ENCODE peak calls at places on chromosome 2, in five cellular contexts. A is endothelial cell, S is osteoblast, J is A549, B is kidney. Z is an unnamed sample.

GRCh38 chr2:58289029-58289428 is 47.9 kb upstream of the FANCL start:
- DNase-seq in S (peak; percentile 4), A (no peak), J (peak; percentile 12), B (no peak), Z (no peak)

GRCh38 chr2:213091765-213092164 is 59.6 kb downstream of the IKZF2 start:
- DNase-seq in B (no peak), S (no peak), A (no peak), J (no peak), Z (no peak)

GRCh38 chr2:108428286-108429009 is 20.6 kb upstream of the GCC2 start:
- DNase-seq in J (no peak), S (peak; percentile 46), A (no peak), B (no peak), Z (no peak)

GRCh38 chr2:19818039-19818438 is 83.7 kb downstream of the TTC32 start:
- DNase-seq in B (no peak), A (no peak), S (no peak), J (no peak), Z (no peak)

GRCh38 chr2:151289972-151290335 is 486 bp upstream of the NMI start:
- DNase-seq in S (no peak), A (no peak), B (no peak), J (peak; percentile 42), Z (peak; percentile 53)

GRCh38 chr2:46275995-46276394 is 21.2 kb upstream of the EPAS1 start:
- DNase-seq in A (no peak), J (no peak), S (no peak), B (peak; percentile 92), Z (no peak)

GRCh38 chr2:69911985-69912563 is 2.8 kb upstream of the MXD1 start:
- DNase-seq in B (no peak), J (peak; percentile 67), S (no peak), A (no peak), Z (no peak)

GRCh38 chr2:68920481-68921170 is 32.1 kb downstream of the GKN2 start:
- DNase-seq in B (no peak), A (no peak), S (peak; percentile 11), J (no peak), Z (no peak)

GRCh38 chr2:237818066-237818473 is 19.5 kb downstream of the RBM44 start:
- DNase-seq in J (no peak), A (no peak), B (no peak), S (no peak), Z (no peak)

GRCh38 chr2:235666240-235666781 is 172.5 kb downstream of the AGAP1 start:
- DNase-seq in B (no peak), S (peak; percentile 85), J (peak; percentile 86), A (peak; percentile 52), Z (no peak)

GRCh38 chr2:201084863-201085262 is 13.1 kb downstream of the NDUFB3 start:
- DNase-seq in J (no peak), S (no peak), B (no peak), A (no peak), Z (no peak)

GRCh38 chr2:84970266-84970955 is 550 bp upstream of the KCMF1 start:
- DNase-seq in A (peak; percentile 65), J (peak; percentile 70), B (peak; percentile 91), S (peak; percentile 95), Z (peak; percentile 50)

GRCh38 chr2:187826023-187826422 is 271.8 kb upstream of the TFPI start:
- DNase-seq in S (no peak), B (no peak), A (no peak), J (no peak), Z (no peak)

GRCh38 chr2:170525566-170525900 is 189.6 kb upstream of the SP5 start:
- DNase-seq in S (peak; percentile 91), B (peak; percentile 77), A (no peak), J (peak; percentile 60), Z (no peak)

GRCh38 chr2:60839126-60839813 is 42.1 kb upstream of the REL start:
- DNase-seq in A (no peak), J (no peak), S (no peak), B (no peak), Z (no peak)
- TF ChIP-seq CTCF in A (no peak), J (no peak), S (no peak), B (no peak), Z (no peak)

GRCh38 chr2:23624378-23624777 is 239.4 kb downstream of the KLHL29 start:
- DNase-seq in A (no peak), J (peak; percentile 50), S (peak; percentile 63), B (peak; percentile 9), Z (no peak)
- TF ChIP-seq CTCF in A (peak; percentile 68), J (peak; percentile 34), S (peak; percentile 32), B (no peak), Z (peak; percentile 69)

DNA sequence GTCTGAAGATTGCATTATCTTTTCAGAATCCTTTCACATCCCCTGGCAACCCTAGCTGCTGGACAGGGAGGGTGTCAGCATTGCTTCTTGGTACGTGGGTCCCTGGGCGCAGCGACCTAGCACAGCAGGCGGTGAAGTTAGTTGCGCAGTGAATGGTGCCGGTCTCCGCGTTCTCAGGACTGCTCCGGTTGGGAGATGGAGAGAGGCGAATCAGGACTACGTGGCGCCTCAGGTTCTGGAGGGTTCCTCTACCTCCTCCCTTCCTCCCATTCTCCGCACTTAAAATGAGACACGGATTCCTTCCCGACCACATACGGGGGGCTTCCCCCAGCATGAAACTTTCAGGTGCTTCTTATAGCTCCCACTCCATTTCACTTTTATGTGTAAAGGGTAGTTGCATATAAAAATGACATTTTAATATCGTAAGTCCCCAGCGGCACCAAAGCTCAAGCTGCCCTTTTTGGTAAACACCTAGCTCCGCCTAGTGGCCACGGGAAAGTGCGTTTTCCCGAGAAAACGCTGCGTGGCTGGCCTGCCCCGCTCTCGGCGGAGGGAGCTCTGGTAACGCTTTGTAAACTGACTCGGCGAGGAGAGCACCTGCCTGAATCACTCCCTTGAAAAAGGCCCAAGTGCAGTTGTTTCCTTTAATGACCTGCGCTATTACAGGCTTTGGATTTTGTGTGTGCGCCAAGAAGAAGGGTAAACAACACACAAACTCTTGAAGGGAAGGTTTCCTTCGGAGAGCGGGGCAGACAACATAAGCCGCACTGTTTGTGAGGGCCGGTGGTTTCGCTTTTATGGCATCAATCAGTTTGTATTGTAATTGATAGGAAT is 32.9 kb upstream of the INHBB start:
- DNase-seq in S (peak; percentile 92), J (peak; percentile 78), B (peak; percentile 88), A (peak; percentile 78), Z (no peak)
- TF ChIP-seq CTCF in S (peak; percentile 93), J (peak; percentile 99), B (peak; percentile 95), A (peak; percentile 77), Z (peak; percentile 94)

GRCh38 chr2:105241443-105241842 is at the start of gene GPR45:
- DNase-seq in S (no peak), B (no peak), J (no peak), A (no peak), Z (no peak)

GRCh38 chr2:105239924-105240323 is 1.6 kb upstream of the GPR45 start:
- DNase-seq in S (peak; percentile 97), B (no peak), J (peak; percentile 25), A (no peak), Z (no peak)

GRCh38 chr2:105244443-105244842 is 2.9 kb downstream of the GPR45 start:
- DNase-seq in J (no peak), A (no peak), B (no peak), S (no peak), Z (no peak)

GRCh38 chr2:105242286-105242993 is 897 bp downstream of the GPR45 start:
- DNase-seq in A (no peak), J (no peak), B (no peak), S (no peak), Z (no peak)

GRCh38 chr2:105243961-105244360 is 2.4 kb downstream of the GPR45 start:
- DNase-seq in J (no peak), B (no peak), S (no peak), A (peak; percentile 63), Z (no peak)
- TF ChIP-seq CTCF in J (no peak), B (no peak), S (no peak), A (no peak), Z (no peak)

DNA sequence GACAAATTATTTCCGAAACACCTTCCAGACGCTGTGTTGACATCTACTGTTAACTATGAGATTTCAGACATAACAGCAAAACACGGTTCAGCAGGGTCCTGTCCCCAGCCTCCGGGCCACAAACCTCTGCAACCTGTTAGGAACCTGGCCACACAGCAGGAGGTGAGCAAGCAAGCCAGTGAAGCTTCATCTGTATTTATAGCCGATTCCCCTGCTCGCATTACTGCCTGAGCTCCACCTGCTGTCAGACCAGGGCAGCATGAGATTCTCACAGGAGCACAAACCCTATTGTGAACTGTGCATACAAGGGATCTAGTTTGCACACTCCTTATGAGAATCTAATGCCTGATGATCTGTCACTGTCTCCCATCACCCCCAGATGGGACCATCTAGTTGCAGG is 31.1 kb downstream of the NDUFA10 start:
- DNase-seq in A (no peak), J (peak; percentile 16), B (no peak), S (no peak), Z (no peak)
- TF ChIP-seq CTCF in A (no peak), J (no peak), B (no peak), S (no peak), Z (no peak)

GRCh38 chr2:115194623-115195022 is 752.2 kb downstream of the DPP10 start:
- DNase-seq in J (peak; percentile 4), B (no peak), A (no peak), S (no peak), Z (no peak)

GRCh38 chr2:115196577-115196976 is 754.1 kb downstream of the DPP10 start:
- DNase-seq in S (no peak), B (no peak), J (no peak), A (no peak), Z (no peak)

GRCh38 chr2:115200016-115200415 is 757.6 kb downstream of the DPP10 start:
- DNase-seq in J (no peak), S (no peak), B (no peak), A (no peak), Z (no peak)
- TF ChIP-seq CTCF in J (no peak), S (no peak), B (no peak), A (no peak), Z (no peak)

DNA sequence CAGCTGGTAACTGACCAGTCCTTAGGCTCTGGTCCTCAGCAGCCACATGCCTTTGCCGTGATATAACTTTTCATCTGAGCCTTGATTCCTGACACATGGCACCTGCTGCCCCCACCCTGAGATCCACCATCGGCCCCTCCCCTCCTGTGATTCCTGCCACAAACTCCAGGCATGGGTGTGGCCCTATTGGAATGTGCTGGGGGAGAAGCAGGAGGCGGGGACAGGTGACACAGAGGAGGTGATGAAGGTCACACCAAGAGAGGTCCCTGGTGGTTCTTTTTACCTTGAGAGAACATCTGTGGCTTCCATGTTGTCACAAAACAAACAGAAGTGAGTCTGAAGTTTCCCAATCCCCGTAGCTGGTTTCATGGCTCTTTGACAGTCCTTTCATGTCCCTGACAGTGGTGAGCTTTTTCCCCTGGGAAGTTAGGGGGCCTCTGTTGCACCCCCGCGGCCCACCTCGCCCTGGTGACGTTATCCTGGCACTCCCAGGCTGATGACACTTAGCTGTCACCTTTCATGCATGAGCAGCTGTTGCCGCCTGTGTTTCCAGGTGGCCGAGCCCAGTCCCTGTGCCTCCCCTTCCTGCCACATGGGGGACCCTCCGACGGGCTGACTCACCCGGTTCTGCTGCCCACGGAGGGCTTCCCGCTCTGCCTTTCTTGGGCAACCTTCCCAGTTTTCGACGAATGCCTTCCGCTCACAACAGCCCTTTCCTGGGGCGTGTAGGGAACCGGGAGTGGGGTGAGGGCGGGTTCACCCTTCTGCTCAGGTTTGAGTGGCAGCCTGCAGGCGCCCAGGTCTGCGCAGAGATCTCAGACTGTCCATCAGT is 66.3 kb upstream of the GLI2 start:
- DNase-seq in A (peak; percentile 60), J (peak; percentile 26), S (no peak), B (peak; percentile 94), Z (no peak)
- TF ChIP-seq CTCF in A (peak; percentile 60), J (no peak), S (peak; percentile 31), B (peak; percentile 14), Z (no peak)

GRCh38 chr2:134782792-134783191 is 55.6 kb upstream of the ACMSD start:
- DNase-seq in A (no peak), J (no peak), S (no peak), B (no peak), Z (no peak)
- TF ChIP-seq CTCF in A (no peak), J (no peak), S (no peak), B (peak; percentile 53), Z (peak; percentile 71)